ENCODE peak calls at places on chromosomes 16 and 17, in five cellular contexts. One of them, this sample, is unnamed.

GRCh38 chr16:71867934-71868333 is 16.0 kb downstream of the ZNF821 start:
- DNase-seq in dorsolateral prefrontal cortex: no peak
- DNase-seq in Peyer's patch: no peak
- DNase-seq in GM12864: no peak
- DNase-seq in heart left ventricle: no peak
- DNase-seq in this sample: no peak

GRCh38 chr17:63700528-63701441 is 860 bp upstream of the LIMD2 start:
- DNase-seq in dorsolateral prefrontal cortex: peak; percentile 54
- DNase-seq in Peyer's patch: peak; percentile 66
- DNase-seq in GM12864: no peak
- DNase-seq in heart left ventricle: peak; percentile 81
- DNase-seq in this sample: no peak

GRCh38 chr16:85211247-85211910 is 99.1 kb upstream of the CIBAR2 start:
- DNase-seq in dorsolateral prefrontal cortex: no peak
- DNase-seq in Peyer's patch: no peak
- DNase-seq in GM12864: no peak
- DNase-seq in heart left ventricle: no peak
- DNase-seq in this sample: no peak

GRCh38 chr16:22670551-22670970 is 143.4 kb upstream of the HS3ST2 start:
- DNase-seq in dorsolateral prefrontal cortex: no peak
- DNase-seq in Peyer's patch: no peak
- DNase-seq in GM12864: peak; percentile 33
- DNase-seq in heart left ventricle: no peak
- DNase-seq in this sample: no peak

GRCh38 chr16:3180445-3180878 is 7.5 kb upstream of the OR1F1 start:
- DNase-seq in dorsolateral prefrontal cortex: no peak
- DNase-seq in Peyer's patch: no peak
- DNase-seq in GM12864: no peak
- DNase-seq in heart left ventricle: no peak
- DNase-seq in this sample: no peak

GRCh38 chr16:73083271-73083670 is 35.3 kb upstream of the ZFHX3 start:
- DNase-seq in dorsolateral prefrontal cortex: no peak
- DNase-seq in Peyer's patch: no peak
- DNase-seq in GM12864: no peak
- DNase-seq in heart left ventricle: no peak
- DNase-seq in this sample: no peak

GRCh38 chr17:20926532-20926931 is 116.3 kb downstream of the USP22 start:
- DNase-seq in dorsolateral prefrontal cortex: no peak
- DNase-seq in Peyer's patch: no peak
- DNase-seq in GM12864: no peak
- DNase-seq in heart left ventricle: no peak
- DNase-seq in this sample: no peak

GRCh38 chr17:50027639-50028206 is 28.2 kb upstream of the ITGA3 start:
- DNase-seq in dorsolateral prefrontal cortex: no peak
- DNase-seq in Peyer's patch: no peak
- DNase-seq in GM12864: no peak
- DNase-seq in heart left ventricle: peak; percentile 66
- DNase-seq in this sample: no peak

GRCh38 chr17:74644419-74644818 is 20.9 kb upstream of the CD300E start:
- DNase-seq in dorsolateral prefrontal cortex: no peak
- DNase-seq in Peyer's patch: no peak
- DNase-seq in GM12864: no peak
- DNase-seq in heart left ventricle: no peak
- DNase-seq in this sample: no peak

GRCh38 chr17:74643826-74644225 is 20.3 kb upstream of the CD300E start:
- DNase-seq in dorsolateral prefrontal cortex: no peak
- DNase-seq in Peyer's patch: no peak
- DNase-seq in GM12864: no peak
- DNase-seq in heart left ventricle: no peak
- DNase-seq in this sample: no peak

GRCh38 chr17:74645010-74645409 is 21.5 kb upstream of the CD300E start:
- DNase-seq in dorsolateral prefrontal cortex: no peak
- DNase-seq in Peyer's patch: no peak
- DNase-seq in GM12864: no peak
- DNase-seq in heart left ventricle: no peak
- DNase-seq in this sample: no peak

GRCh38 chr17:74647871-74648672 is 24.5 kb upstream of the CD300E start:
- DNase-seq in dorsolateral prefrontal cortex: no peak
- DNase-seq in Peyer's patch: no peak
- DNase-seq in GM12864: no peak
- DNase-seq in heart left ventricle: peak; percentile 43
- DNase-seq in this sample: no peak

GRCh38 chr17:74646231-74646630 is 22.7 kb upstream of the CD300E start:
- DNase-seq in dorsolateral prefrontal cortex: no peak
- DNase-seq in Peyer's patch: no peak
- DNase-seq in GM12864: no peak
- DNase-seq in heart left ventricle: no peak
- DNase-seq in this sample: no peak
- TF ChIP-seq CTCF in dorsolateral prefrontal cortex: no peak
- TF ChIP-seq CTCF in Peyer's patch: no peak
- TF ChIP-seq CTCF in GM12864: peak; percentile 64
- TF ChIP-seq CTCF in heart left ventricle: no peak
- TF ChIP-seq CTCF in this sample: peak; percentile 24

DNA sequence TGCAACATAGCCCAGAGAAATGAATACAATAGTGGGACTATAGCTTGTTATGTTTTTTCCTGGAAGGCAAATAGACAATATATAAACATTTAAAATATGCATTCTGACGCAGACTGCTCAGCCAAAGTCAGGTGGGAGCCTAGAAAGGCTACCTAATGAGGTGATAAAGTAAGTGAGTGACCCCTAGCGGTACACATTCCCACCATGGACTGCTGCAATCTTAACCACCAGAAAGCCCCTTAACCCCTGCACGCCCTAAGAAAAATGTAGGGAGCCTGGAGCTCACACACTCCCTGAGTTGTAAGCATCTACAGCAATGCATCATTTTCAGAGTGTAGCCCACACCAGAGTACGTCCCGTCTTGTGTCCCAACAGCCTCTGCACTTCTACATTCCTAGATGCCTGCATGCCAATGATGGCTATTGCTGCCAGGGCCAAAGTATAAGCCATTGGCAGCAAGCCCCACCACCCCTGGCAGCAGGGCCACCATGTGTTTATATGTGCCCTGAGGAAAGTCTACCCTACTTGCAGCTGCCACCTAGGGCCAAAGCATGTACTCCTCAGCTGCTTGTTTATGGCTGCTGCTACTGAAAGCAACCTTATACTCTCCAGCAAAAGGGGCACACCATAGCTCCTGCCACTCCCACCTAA is 127.6 kb downstream of the KIF2B start:
- DNase-seq in dorsolateral prefrontal cortex: no peak
- DNase-seq in Peyer's patch: no peak
- DNase-seq in GM12864: no peak
- DNase-seq in heart left ventricle: no peak
- DNase-seq in this sample: no peak
- TF ChIP-seq CTCF in dorsolateral prefrontal cortex: no peak
- TF ChIP-seq CTCF in Peyer's patch: no peak
- TF ChIP-seq CTCF in GM12864: no peak
- TF ChIP-seq CTCF in heart left ventricle: no peak
- TF ChIP-seq CTCF in this sample: no peak

GRCh38 chr17:73650147-73650546 is 5.9 kb upstream of the SDK2 start:
- DNase-seq in dorsolateral prefrontal cortex: no peak
- DNase-seq in Peyer's patch: no peak
- DNase-seq in GM12864: no peak
- DNase-seq in heart left ventricle: no peak
- DNase-seq in this sample: no peak
- TF ChIP-seq CTCF in dorsolateral prefrontal cortex: no peak
- TF ChIP-seq CTCF in Peyer's patch: no peak
- TF ChIP-seq CTCF in GM12864: peak; percentile 9
- TF ChIP-seq CTCF in heart left ventricle: peak; percentile 29
- TF ChIP-seq CTCF in this sample: no peak

DNA sequence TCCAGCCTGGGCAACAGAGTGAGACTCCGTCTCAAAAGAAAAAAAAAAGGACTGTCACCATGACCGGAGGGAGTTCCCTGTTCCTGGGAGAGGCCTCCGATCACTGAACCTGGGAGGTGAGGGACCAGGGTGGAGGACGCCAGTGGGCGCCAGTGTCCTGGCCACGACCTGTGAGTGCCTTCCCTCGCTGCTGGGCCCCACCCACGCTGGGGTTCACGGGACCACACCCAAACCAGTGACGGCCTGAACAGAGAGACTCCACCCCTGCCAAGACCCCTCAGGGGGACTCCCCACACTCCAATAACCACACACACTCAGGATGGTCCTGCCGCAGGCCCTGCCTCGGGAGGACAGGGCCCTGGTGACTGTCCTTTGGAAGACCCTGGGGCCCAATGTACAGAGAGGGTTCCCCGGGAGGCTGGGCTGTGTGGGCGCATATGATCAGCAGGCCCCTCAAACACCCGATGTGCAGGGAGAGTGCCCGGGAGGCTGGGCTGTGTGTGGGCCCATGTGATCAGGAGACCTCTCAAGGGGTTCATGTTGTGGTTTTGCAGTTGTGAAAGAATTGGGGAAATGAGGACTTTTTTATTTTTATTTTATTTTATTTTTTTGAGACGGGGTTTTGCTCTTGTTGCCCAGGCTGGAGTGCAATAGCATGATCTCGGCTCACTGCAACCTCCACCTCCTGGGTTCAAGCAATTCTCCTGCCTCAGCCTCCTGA is 26.6 kb downstream of the TPSD1 start:
- DNase-seq in dorsolateral prefrontal cortex: no peak
- DNase-seq in Peyer's patch: no peak
- DNase-seq in GM12864: no peak
- DNase-seq in heart left ventricle: no peak
- DNase-seq in this sample: no peak
- TF ChIP-seq CTCF in dorsolateral prefrontal cortex: no peak
- TF ChIP-seq CTCF in Peyer's patch: no peak
- TF ChIP-seq CTCF in GM12864: no peak
- TF ChIP-seq CTCF in heart left ventricle: no peak
- TF ChIP-seq CTCF in this sample: no peak

DNA sequence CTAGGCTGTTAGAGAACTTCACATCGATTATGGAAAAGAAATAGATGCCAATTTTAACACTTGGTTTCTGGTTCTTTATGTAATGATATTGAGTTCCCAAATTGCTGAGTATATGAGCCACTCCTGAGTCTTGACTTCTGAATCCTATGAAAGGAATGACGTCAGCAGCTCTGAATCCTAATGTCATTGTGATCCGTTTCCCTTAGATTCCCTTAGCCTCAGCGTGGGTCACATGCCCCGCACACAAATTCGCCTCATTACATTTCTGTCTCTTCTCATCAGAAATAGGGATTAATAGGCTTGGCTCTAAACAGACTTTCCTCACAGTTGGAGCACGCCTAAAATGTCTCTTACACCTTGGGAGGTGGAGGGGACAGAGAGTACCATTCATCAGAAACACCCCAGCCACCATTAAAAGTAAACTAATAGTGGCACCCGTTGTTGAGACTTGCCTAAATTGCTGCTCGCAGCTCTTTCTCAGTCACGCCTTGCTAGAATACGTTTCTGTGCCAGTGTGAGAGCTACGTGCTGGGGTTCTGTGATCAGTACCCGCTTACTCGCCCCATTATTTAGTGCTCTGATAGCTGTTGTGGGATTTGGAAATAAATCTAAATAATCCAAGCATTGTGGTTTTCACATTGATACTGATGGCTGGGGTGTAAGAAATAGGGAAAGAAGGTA is 7.1 kb downstream of the MRM3 start:
- DNase-seq in dorsolateral prefrontal cortex: no peak
- DNase-seq in Peyer's patch: no peak
- DNase-seq in GM12864: no peak
- DNase-seq in heart left ventricle: no peak
- DNase-seq in this sample: no peak
- TF ChIP-seq CTCF in dorsolateral prefrontal cortex: no peak
- TF ChIP-seq CTCF in Peyer's patch: no peak
- TF ChIP-seq CTCF in GM12864: no peak
- TF ChIP-seq CTCF in heart left ventricle: no peak
- TF ChIP-seq CTCF in this sample: no peak

DNA sequence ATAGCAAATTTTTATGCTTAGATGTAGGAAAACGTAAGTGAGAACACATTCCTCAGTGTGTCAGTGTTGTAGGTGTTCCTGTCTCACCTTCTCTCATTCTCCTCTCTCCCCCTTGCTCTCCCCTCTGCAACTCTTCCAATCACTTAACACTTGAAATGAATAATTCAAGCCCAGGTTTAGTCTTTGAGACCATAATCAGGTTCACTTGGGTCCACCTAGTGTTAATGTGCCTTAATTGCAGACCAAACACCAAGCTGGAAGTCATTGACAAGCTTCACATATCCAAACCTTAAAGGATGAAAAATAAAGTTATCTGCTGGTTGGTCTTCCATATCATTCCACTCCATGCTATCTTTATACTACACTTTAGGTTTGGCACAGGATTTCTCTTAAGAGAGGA is 37.0 kb downstream of the STXBP4 start:
- DNase-seq in dorsolateral prefrontal cortex: no peak
- DNase-seq in Peyer's patch: no peak
- DNase-seq in GM12864: no peak
- DNase-seq in heart left ventricle: no peak
- DNase-seq in this sample: no peak
- TF ChIP-seq CTCF in dorsolateral prefrontal cortex: no peak
- TF ChIP-seq CTCF in Peyer's patch: peak; percentile 54
- TF ChIP-seq CTCF in GM12864: peak; percentile 48
- TF ChIP-seq CTCF in heart left ventricle: no peak
- TF ChIP-seq CTCF in this sample: peak; percentile 29

GRCh38 chr17:77281024-77281903 is 140.5 kb downstream of the SEC14L1 start:
- DNase-seq in dorsolateral prefrontal cortex: no peak
- DNase-seq in Peyer's patch: peak; percentile 68
- DNase-seq in GM12864: no peak
- DNase-seq in heart left ventricle: peak; percentile 48
- DNase-seq in this sample: no peak
- TF ChIP-seq CTCF in dorsolateral prefrontal cortex: no peak
- TF ChIP-seq CTCF in Peyer's patch: peak; percentile 66
- TF ChIP-seq CTCF in GM12864: peak; percentile 38
- TF ChIP-seq CTCF in heart left ventricle: peak; percentile 26
- TF ChIP-seq CTCF in this sample: peak; percentile 37

DNA sequence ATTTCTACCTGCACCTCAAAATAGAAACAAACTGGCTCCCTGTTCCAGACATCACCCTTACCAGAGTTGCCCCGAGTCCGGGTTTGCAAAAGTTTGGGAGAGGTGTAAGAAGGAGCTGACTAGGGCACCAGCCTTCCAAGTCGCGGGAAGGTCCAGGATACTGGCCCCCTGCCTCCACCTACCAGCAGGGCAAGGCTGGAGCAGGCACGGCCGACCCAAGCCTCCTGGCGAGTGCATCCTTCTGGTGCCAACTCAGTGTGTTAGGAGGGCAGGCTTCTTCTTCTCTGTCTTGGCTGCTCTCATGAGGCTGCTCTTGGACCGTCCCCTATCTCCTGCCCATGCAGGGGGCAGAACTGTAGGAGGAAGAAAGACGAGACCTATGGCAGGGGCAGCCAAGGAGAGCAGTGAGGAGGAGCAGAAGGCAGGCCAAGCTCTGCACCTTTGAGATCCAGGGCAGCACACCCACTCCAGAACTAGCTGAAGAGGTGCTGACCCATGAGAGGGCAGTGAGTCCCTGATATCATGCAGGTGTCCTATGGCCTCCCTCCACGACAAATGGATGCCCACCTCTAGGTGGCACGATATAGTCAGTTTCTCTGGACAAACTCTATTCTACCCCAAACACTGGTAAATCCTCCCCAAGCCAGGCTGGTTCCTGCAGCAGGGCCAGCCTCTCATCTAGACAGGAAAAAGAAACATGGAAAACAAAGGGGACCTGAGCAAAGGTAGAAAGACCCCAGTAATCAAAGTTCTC is 54.4 kb downstream of the CYTH1 start:
- DNase-seq in dorsolateral prefrontal cortex: no peak
- DNase-seq in Peyer's patch: no peak
- DNase-seq in GM12864: no peak
- DNase-seq in heart left ventricle: no peak
- DNase-seq in this sample: no peak
- TF ChIP-seq CTCF in dorsolateral prefrontal cortex: no peak
- TF ChIP-seq CTCF in Peyer's patch: no peak
- TF ChIP-seq CTCF in GM12864: peak; percentile 15
- TF ChIP-seq CTCF in heart left ventricle: no peak
- TF ChIP-seq CTCF in this sample: no peak

This sample was measured in esophagus squamous epithelium.